ENCODE peak calls at places on chromosomes 13 and 19, in ten cellular contexts. I is CD4-positive, CD25-positive, alpha-beta regulatory T cell; J is transverse colon; Y is T-helper 2 cell; V is NCI-H524; A is NCI-H1092; F is NCI-H526; K is astrocyte; W is activated CD4-positive, alpha-beta T cell treated with anti-CD3 and anti-CD28 coated beads, Interleukin-2, amount 50 U/mL, for 24 hours; E is left ventricle myocardium inferior. C is an unnamed sample.

GRCh38 chr19:38068851-38069250 is 155.2 kb downstream of the DPF1 start:
- DNase-seq in K (no peak), E (no peak), J (no peak), W (no peak), F (no peak), V (peak), A (no peak), I (no peak), Y (no peak), C (no peak)

GRCh38 chr19:39590265-39590664 is 12.1 kb upstream of the LGALS13 start:
- DNase-seq in W (no peak), E (no peak), K (no peak), A (no peak), Y (peak), V (no peak), I (no peak), J (no peak), F (no peak), C (no peak)

GRCh38 chr19:35708391-35708790 is 4.0 kb downstream of the ZBTB32 start:
- DNase-seq in V (no peak), E (no peak), W (no peak), A (no peak), J (no peak), F (no peak), Y (no peak), K (no peak), I (no peak), C (no peak)

GRCh38 chr19:18205180-18205915 is 1.5 kb upstream of the RAB3A start:
- DNase-seq in E (peak), Y (peak), F (no peak), I (peak), J (peak), A (no peak), K (peak), W (no peak), V (peak), C (peak)

GRCh38 chr13:51333826-51334225 is 5.7 kb upstream of the SERPINE3 start:
- DNase-seq in W (no peak), K (no peak), E (no peak), F (no peak), V (no peak), I (no peak), Y (no peak), A (no peak), J (no peak), C (no peak)

GRCh38 chr19:34500656-34501120 is 19.1 kb downstream of the WTIP start:
- DNase-seq in V (no peak), I (no peak), A (no peak), E (peak), J (no peak), F (no peak), Y (no peak), K (no peak), W (no peak), C (no peak)

GRCh38 chr13:51276684-51277083 is 54.5 kb downstream of the FAM124A start:
- DNase-seq in E (no peak), J (peak), W (no peak), Y (no peak), V (no peak), I (no peak), K (no peak), F (no peak), A (no peak), C (no peak)

GRCh38 chr13:97369269-97369893 is 64.6 kb upstream of the RAP2A start:
- DNase-seq in E (no peak), Y (peak), A (no peak), J (no peak), W (no peak), F (no peak), V (no peak), K (no peak), I (no peak), C (no peak)

GRCh38 chr19:39263912-39264305 is 4.3 kb upstream of the IFNL2 start:
- DNase-seq in K (no peak), I (no peak), E (no peak), V (no peak), Y (no peak), A (no peak), W (no peak), J (no peak), F (no peak), C (no peak)

GRCh38 chr13:69579351-69579750 is 528.3 kb upstream of the ATXN8OS start:
- DNase-seq in A (no peak), V (no peak), J (no peak), Y (no peak), I (no peak), K (no peak), E (no peak), W (no peak), F (no peak), C (no peak)

GRCh38 chr13:98327326-98328314 is 150.6 kb upstream of the RNF113B start:
- DNase-seq in I (no peak), Y (no peak), F (no peak), A (no peak), V (no peak), E (no peak), J (no peak), W (no peak), K (peak), C (no peak)

GRCh38 chr13:60765700-60766411 is 368.8 kb downstream of the TDRD3 start:
- DNase-seq in F (no peak), E (no peak), A (no peak), J (no peak), V (no peak), I (no peak), W (no peak), K (peak), Y (no peak), C (peak)

GRCh38 chr19:27892500-27892899 is 1320.5 kb downstream of the UQCRFS1 start:
- DNase-seq in I (no peak), W (no peak), F (no peak), A (no peak), K (no peak), J (no peak), V (no peak), E (no peak), Y (no peak), C (no peak)

GRCh38 chr19:7673995-7674667 is 2.8 kb upstream of the MCEMP1 start:
- DNase-seq in J (peak), V (peak), Y (peak), W (peak), F (no peak), I (no peak), A (no peak), K (peak), E (peak), C (peak)

GRCh38 chr13:44854264-44855060 is 134.8 kb downstream of the NUFIP1 start:
- DNase-seq in K (no peak), E (peak), W (no peak), A (peak), J (peak), F (no peak), Y (no peak), I (no peak), V (peak), C (no peak)

GRCh38 chr19:33325920-33326319 is 23.6 kb upstream of the CEBPA start:
- DNase-seq in E (no peak), F (no peak), K (peak), A (no peak), Y (no peak), W (no peak), J (peak), V (no peak), I (no peak), C (no peak)

GRCh38 chr19:30629086-30629485 is 256.9 kb downstream of the ZNF536 start:
- DNase-seq in Y (no peak), E (no peak), F (no peak), I (no peak), V (no peak), W (no peak), K (no peak), A (no peak), J (no peak), C (no peak)

GRCh38 chr19:3642987-3643386 is 16.4 kb upstream of the CACTIN start:
- DNase-seq in K (no peak), W (no peak), F (peak), A (no peak), Y (peak), V (no peak), E (no peak), I (no peak), J (no peak), C (peak)

GRCh38 chr19:51407631-51408131 is 9.8 kb downstream of the SIGLEC10 start:
- DNase-seq in F (no peak), I (no peak), J (peak), Y (peak), K (no peak), E (no peak), W (no peak), A (no peak), V (no peak), C (no peak)

C was measured in head of caudate nucleus.